ENCODE peak calls at places on chromosomes 2 and 18, in five cellular contexts. B, O, T, L and U are unnamed samples.

GRCh38 chr2:186518945-186519344 is 32.9 kb downstream of the ZC3H15 start:
- DNase-seq in B (no peak), O (no peak), T (no peak), L (no peak), U (no peak)

GRCh38 chr18:32919799-32920198 is 147.0 kb upstream of the KLHL14 start:
- DNase-seq in L (peak), B (peak), O (peak), T (no peak), U (no peak)

GRCh38 chr2:122543815-122544214 is 788.4 kb downstream of the TSN start:
- DNase-seq in B (no peak), O (no peak), T (no peak), L (no peak), U (no peak)

GRCh38 chr2:176473177-176473576 is 203.9 kb downstream of the MTX2 start:
- DNase-seq in L (peak), O (no peak), B (peak), T (no peak), U (peak)

GRCh38 chr2:40431600-40431955 is 20.3 kb downstream of the SLC8A1 start:
- DNase-seq in B (no peak), O (no peak), L (no peak), T (no peak), U (peak)

GRCh38 chr2:210938228-210938627 is 381.8 kb downstream of the CPS1 start:
- DNase-seq in B (no peak), O (no peak), T (no peak), L (no peak), U (no peak)

GRCh38 chr2:39919511-39920317 is 140.7 kb upstream of the THUMPD2 start:
- DNase-seq in O (no peak), B (peak), T (no peak), L (no peak), U (no peak)

GRCh38 chr2:135023886-135024285 is 23.4 kb downstream of the MAP3K19 start:
- DNase-seq in L (no peak), T (no peak), B (no peak), O (no peak), U (no peak)

GRCh38 chr2:100640329-100641114 is 77.7 kb downstream of the PDCL3 start:
- DNase-seq in T (no peak), O (no peak), L (no peak), B (no peak), U (no peak)

GRCh38 chr2:319059-319600 is 31.2 kb upstream of the ALKAL2 start:
- DNase-seq in T (no peak), B (no peak), O (peak), L (no peak), U (no peak)

GRCh38 chr2:111665551-111666116 is 218.4 kb downstream of the ANAPC1 start:
- DNase-seq in L (no peak), T (no peak), B (no peak), O (peak), U (no peak)

GRCh38 chr2:64604929-64605550 is 48.7 kb downstream of the SERTAD2 start:
- DNase-seq in B (no peak), O (no peak), L (no peak), T (no peak), U (peak)

GRCh38 chr2:158921599-158922408 is 46.6 kb upstream of the TANC1 start:
- DNase-seq in T (no peak), O (no peak), L (no peak), B (no peak), U (peak)

GRCh38 chr18:70907673-70908072 is 618.8 kb downstream of the SOCS6 start:
- DNase-seq in O (no peak), T (no peak), B (no peak), L (no peak), U (peak)

GRCh38 chr2:240836781-240837467 is 16.9 kb upstream of the KIF1A start:
- DNase-seq in B (no peak), T (peak), L (no peak), O (no peak), U (peak)

GRCh38 chr2:136356111-136357033 is 238.4 kb upstream of the CXCR4 start:
- DNase-seq in O (no peak), T (no peak), L (no peak), B (no peak), U (no peak)

GRCh38 chr2:232522014-232522854 is 2.0 kb downstream of the PRSS56 start:
- DNase-seq in L (peak), B (peak), O (peak), T (peak), U (peak)

GRCh38 chr2:71453404-71454220 is at the start of gene DYSF:
- DNase-seq in B (no peak), T (no peak), O (peak), L (peak), U (peak)

GRCh38 chr18:75360206-75360605 is 67.3 kb downstream of the SMIM21 start:
- DNase-seq in O (no peak), B (no peak), L (no peak), T (no peak), U (no peak)

GRCh38 chr2:15241929-15242328 is 319.2 kb downstream of the NBAS start:
- DNase-seq in T (no peak), B (no peak), O (no peak), L (no peak), U (no peak)

GRCh38 chr18:49967914-49968313 is 154.6 kb upstream of the ACAA2 start:
- DNase-seq in L (no peak), B (no peak), O (no peak), T (no peak), U (no peak)

GRCh38 chr2:142944721-142945120 is 67.3 kb downstream of the KYNU start:
- DNase-seq in T (no peak), B (no peak), O (no peak), L (no peak), U (no peak)